ENCODE peak calls at places on chromosomes 1 and 21, in seven cellular contexts. F is Calu3; B is activated T-cell treated with anti-CD3 and anti-CD28 coated beads for 4 hours; N is heart left ventricle; O is CD4-positive, alpha-beta memory T cell; K is RCC 7860; W is activated naive CD4-positive, alpha-beta T cell. E is an unnamed sample.

GRCh38 chr1:201399352-201400126 is 415 bp upstream of the LAD1 start:
- DNase-seq in W (no peak), F (peak), N (no peak), O (no peak), K (no peak), B (no peak), E (no peak)

GRCh38 chr21:34333150-34333739 is 30.6 kb upstream of the KCNE2 start:
- DNase-seq in N (no peak), W (no peak), K (no peak), O (no peak), F (no peak), B (no peak), E (no peak)

GRCh38 chr1:25569599-25570458 is 26.4 kb downstream of the LDLRAP1 start:
- DNase-seq in F (no peak), W (no peak), B (no peak), N (no peak), K (no peak), O (no peak), E (no peak)

GRCh38 chr1:233635765-233636502 is 22.0 kb downstream of the KCNK1 start:
- DNase-seq in B (no peak), F (peak), K (no peak), O (no peak), N (no peak), W (no peak), E (no peak)

GRCh38 chr1:206135248-206135647 is 18.1 kb upstream of the AVPR1B start:
- DNase-seq in F (no peak), B (no peak), W (no peak), K (no peak), O (no peak), N (no peak), E (no peak)

GRCh38 chr1:214862421-214862820 is 220.1 kb upstream of the KCNK2 start:
- DNase-seq in B (no peak), O (no peak), W (no peak), K (peak), N (no peak), F (no peak), E (no peak)

GRCh38 chr1:28418278-28418637 is 48.7 kb downstream of the PHACTR4 start:
- DNase-seq in F (no peak), B (no peak), K (no peak), N (no peak), W (no peak), O (no peak), E (no peak)

GRCh38 chr1:200179126-200179780 is 151.7 kb downstream of the NR5A2 start:
- DNase-seq in W (no peak), O (no peak), N (no peak), B (no peak), F (no peak), K (no peak), E (no peak)

GRCh38 chr1:96649301-96649700 is 72.3 kb upstream of the PTBP2 start:
- DNase-seq in O (no peak), W (no peak), K (no peak), B (no peak), N (no peak), F (no peak), E (no peak)

GRCh38 chr1:36224537-36225297 is 474 bp downstream of the THRAP3 start:
- DNase-seq in B (peak), O (no peak), N (no peak), K (peak), W (peak), F (peak), E (no peak)

GRCh38 chr1:204087893-204088528 is 15.1 kb downstream of the SOX13 start:
- DNase-seq in W (no peak), K (no peak), F (no peak), O (no peak), B (no peak), N (peak), E (no peak)

GRCh38 chr1:245512181-245512888 is 357.6 kb downstream of the KIF26B start:
- DNase-seq in W (no peak), N (no peak), B (no peak), F (no peak), O (no peak), K (no peak), E (no peak)

GRCh38 chr1:200082329-200082728 is 54.8 kb downstream of the NR5A2 start:
- DNase-seq in K (no peak), N (no peak), F (no peak), W (no peak), B (no peak), O (no peak), E (no peak)

GRCh38 chr1:37017737-37018136 is 16.6 kb downstream of the GRIK3 start:
- DNase-seq in N (no peak), K (no peak), F (no peak), O (no peak), W (no peak), B (no peak), E (no peak)

GRCh38 chr1:91777630-91778300 is 108.2 kb downstream of the TGFBR3 start:
- DNase-seq in W (no peak), O (no peak), N (no peak), B (no peak), K (no peak), F (no peak), E (no peak)

GRCh38 chr1:178581351-178581951 is 68.5 kb downstream of the TEX35 start:
- DNase-seq in B (no peak), F (no peak), O (no peak), K (no peak), N (no peak), W (no peak), E (no peak)

GRCh38 chr1:160680399-160680798 is 31.2 kb downstream of the CD48 start:
- DNase-seq in K (no peak), N (no peak), F (no peak), W (no peak), B (no peak), O (no peak), E (no peak)

GRCh38 chr1:19815801-19816736 is 986 bp upstream of the RNF186 start:
- DNase-seq in O (no peak), F (peak), W (no peak), N (no peak), B (no peak), K (no peak), E (no peak)

GRCh38 chr1:8943516-8943896 is 2.2 kb upstream of the CA6 start:
- DNase-seq in W (no peak), B (no peak), N (no peak), K (no peak), O (no peak), F (no peak), E (peak)

GRCh38 chr1:29532741-29533140 is 296.4 kb downstream of the PTPRU start:
- DNase-seq in N (no peak), K (no peak), W (no peak), B (no peak), F (no peak), O (no peak), E (no peak)

GRCh38 chr1:172647110-172647564 is 11.8 kb upstream of the FASLG start:
- DNase-seq in O (no peak), B (no peak), F (no peak), N (no peak), W (no peak), K (no peak), E (no peak)

GRCh38 chr1:169899519-169900217 is 6.0 kb upstream of the SCYL3 start:
- DNase-seq in N (no peak), K (no peak), W (no peak), F (no peak), B (no peak), O (no peak), E (no peak)

GRCh38 chr1:184329255-184329953 is 57.4 kb upstream of the C1orf21 start:
- DNase-seq in O (no peak), B (no peak), W (no peak), N (no peak), F (no peak), K (no peak), E (no peak)

GRCh38 chr1:121587777-121588176 is 403.0 kb downstream of the SRGAP2C start:
- DNase-seq in N (no peak), K (no peak), F (no peak), B (no peak), W (no peak), O (no peak), E (no peak)

GRCh38 chr1:202343652-202344349 is 2.1 kb upstream of the UBE2T start:
- DNase-seq in W (no peak), F (peak), N (no peak), K (peak), O (peak), B (no peak), E (no peak)

GRCh38 chr1:229117664-229118300 is 153.1 kb upstream of the RAB4A start:
- DNase-seq in K (peak), O (no peak), F (peak), B (no peak), N (peak), W (no peak), E (peak)

GRCh38 chr1:172969611-172970010 is 81.1 kb downstream of the TNFSF18 start:
- DNase-seq in F (no peak), K (no peak), O (no peak), W (no peak), B (no peak), N (no peak), E (no peak)

GRCh38 chr1:182143825-182144661 is 82.5 kb upstream of the ZNF648 start:
- DNase-seq in K (no peak), F (peak), W (no peak), N (peak), O (no peak), B (no peak), E (peak)

GRCh38 chr1:217188280-217189235 is 442.3 kb downstream of the GPATCH2 start:
- DNase-seq in O (no peak), K (no peak), B (no peak), N (no peak), F (no peak), W (no peak), E (no peak)

GRCh38 chr1:160131803-160132565 is 16.4 kb downstream of the ATP1A2 start:
- DNase-seq in B (no peak), W (no peak), N (peak), K (no peak), O (no peak), F (no peak), E (no peak)

GRCh38 chr1:180151508-180151907 is 3.2 kb upstream of the QSOX1 start:
- DNase-seq in B (no peak), N (no peak), F (peak), W (no peak), O (no peak), K (peak), E (no peak)

GRCh38 chr1:245090491-245091090 is 64.2 kb upstream of the KIF26B start:
- DNase-seq in W (no peak), F (no peak), N (no peak), B (no peak), K (peak), O (no peak), E (no peak)

GRCh38 chr1:41513388-41513745 is 28.9 kb upstream of the EDN2 start:
- DNase-seq in O (no peak), N (no peak), F (no peak), B (peak), K (no peak), W (no peak), E (no peak)

GRCh38 chr1:245694476-245695195 is 539.9 kb downstream of the KIF26B start:
- DNase-seq in N (no peak), K (no peak), F (no peak), W (no peak), O (no peak), B (no peak), E (no peak)

GRCh38 chr1:151513626-151514101 is 2.5 kb downstream of the CGN start:
- DNase-seq in K (no peak), O (no peak), N (no peak), F (peak), B (no peak), W (no peak), E (no peak)

GRCh38 chr1:175536369-175536768 is 207.0 kb downstream of the TNR start:
- DNase-seq in O (no peak), K (no peak), F (no peak), W (no peak), N (no peak), B (no peak), E (no peak)

GRCh38 chr1:81760487-81761097 is 40.1 kb upstream of the ADGRL2 start:
- DNase-seq in F (no peak), K (no peak), W (no peak), O (no peak), N (no peak), B (no peak), E (no peak)

E was measured in amygdala.